ENCODE peak calls at places on chromosome 16, in five cellular contexts. E, Z, B, V and Y are unnamed samples.
A peak's percentile ranks its signal among the peaks of the same experiment; 100 is the strongest.

GRCh38 chr16:1048442-1049112 is 24.0 kb upstream of the SSTR5 start:
- DNase-seq in E (no peak), Z (peak; percentile 69), B (peak; percentile 70), V (no peak), Y (no peak)

GRCh38 chr16:88769617-88770458 is 15.2 kb downstream of the PIEZO1 start:
- DNase-seq in B (no peak), Z (no peak), E (no peak), V (peak; percentile 43), Y (no peak)

GRCh38 chr16:75580-76501 is 2.2 kb upstream of the MPG start:
- DNase-seq in E (no peak), B (no peak), V (no peak), Z (peak; percentile 85), Y (peak; percentile 82)

GRCh38 chr16:30413116-30413806 is 5.9 kb downstream of the ZNF771 start:
- DNase-seq in B (no peak), Z (no peak), V (peak; percentile 56), E (no peak), Y (no peak)

GRCh38 chr16:12752159-12752558 is 51.5 kb downstream of the CPPED1 start:
- DNase-seq in E (no peak), V (no peak), B (no peak), Z (no peak), Y (no peak)

GRCh38 chr16:86884256-86884655 is 305.9 kb downstream of the FOXL1 start:
- DNase-seq in V (peak; percentile 85), Z (no peak), E (no peak), B (no peak), Y (no peak)

GRCh38 chr16:23072769-23073549 is 76.3 kb downstream of the USP31 start:
- DNase-seq in V (peak; percentile 66), B (no peak), E (no peak), Z (no peak), Y (no peak)

GRCh38 chr16:75380870-75381269 is 52.4 kb downstream of the CFDP1 start:
- DNase-seq in E (no peak), B (no peak), Z (no peak), V (no peak), Y (no peak)

GRCh38 chr16:84414789-84415326 is 46.5 kb downstream of the ATP2C2 start:
- DNase-seq in V (no peak), Z (no peak), E (no peak), B (no peak), Y (no peak)

GRCh38 chr16:51164167-51164566 is 13.1 kb upstream of the SALL1 start:
- DNase-seq in B (no peak), Z (no peak), E (no peak), V (no peak), Y (no peak)

GRCh38 chr16:75267631-75268264 is 16.3 kb upstream of the BCAR1 start:
- DNase-seq in V (peak; percentile 83), E (no peak), Z (peak; percentile 76), B (no peak), Y (peak; percentile 86)

GRCh38 chr16:54062361-54063346 is 223.9 kb downstream of the IRX3 start:
- DNase-seq in V (no peak), E (no peak), B (no peak), Z (no peak), Y (no peak)

GRCh38 chr16:658679-659571 is 9.0 kb upstream of the RHOT2 start:
- DNase-seq in B (no peak), Z (no peak), E (no peak), V (no peak), Y (no peak)

GRCh38 chr16:67247698-67248400 is 568 bp upstream of the FHOD1 start:
- DNase-seq in Z (no peak), E (no peak), V (peak; percentile 33), B (no peak), Y (no peak)

GRCh38 chr16:16925432-16925831 is 545.3 kb downstream of the XYLT1 start:
- DNase-seq in E (no peak), V (no peak), B (no peak), Z (no peak), Y (no peak)

GRCh38 chr16:27314161-27314723 is 468 bp downstream of the IL4R start:
- DNase-seq in V (peak; percentile 90), B (no peak), Z (peak; percentile 54), E (peak; percentile 51), Y (peak; percentile 49)

GRCh38 chr16:57060323-57061083 is 31.9 kb upstream of the CPNE2 start:
- DNase-seq in Z (no peak), E (no peak), V (no peak), B (no peak), Y (no peak)

GRCh38 chr16:55779391-55780094 is 53.4 kb downstream of the CES1 start:
- DNase-seq in Z (no peak), V (no peak), E (no peak), B (no peak), Y (no peak)

GRCh38 chr16:77599793-77600415 is 122.4 kb upstream of the NUDT7 start:
- DNase-seq in V (peak; percentile 54), B (no peak), E (no peak), Z (no peak), Y (no peak)

GRCh38 chr16:49081556-49081955 is 200.1 kb downstream of the CBLN1 start:
- DNase-seq in V (no peak), B (no peak), E (no peak), Z (no peak), Y (no peak)

GRCh38 chr16:80041399-80041798 is 440.9 kb upstream of the MAF start:
- DNase-seq in V (no peak), Z (no peak), B (no peak), E (no peak), Y (no peak)

GRCh38 chr16:51637744-51638100 is 486.7 kb upstream of the SALL1 start:
- DNase-seq in Z (no peak), E (no peak), V (no peak), B (no peak), Y (no peak)

GRCh38 chr16:63776034-63776433 is 1345.8 kb downstream of the CDH11 start:
- DNase-seq in V (no peak), B (no peak), E (no peak), Z (no peak), Y (no peak)

GRCh38 chr16:88867561-88868246 is 1.2 kb upstream of the PABPN1L start:
- DNase-seq in B (no peak), Z (no peak), E (no peak), V (no peak), Y (no peak)

GRCh38 chr16:30821891-30822290 is 34.9 kb upstream of the ZNF629 start:
- DNase-seq in E (no peak), Z (no peak), V (no peak), B (no peak), Y (no peak)

GRCh38 chr16:88063201-88063773 is 112.1 kb downstream of the BANP start:
- DNase-seq in V (peak; percentile 19), B (no peak), E (no peak), Z (peak; percentile 56), Y (peak; percentile 93)

GRCh38 chr16:10876799-10877341 is at the start of gene CIITA:
- DNase-seq in Z (peak; percentile 76), B (no peak), V (peak; percentile 61), E (peak; percentile 52), Y (peak; percentile 95)

GRCh38 chr16:57614546-57615343 is 13.7 kb upstream of the ADGRG1 start:
- DNase-seq in E (no peak), V (no peak), B (no peak), Z (no peak), Y (peak; percentile 83)